ENCODE peak calls at places on chromosomes 2 and 18, in four cellular contexts. One of them, this sample, is unnamed.

GRCh38 chr2:56008661-56009411 is 85.3 kb upstream of the EFEMP1 start:
- DNase-seq in occipital lobe: peak; percentile 41
- DNase-seq in NCI-H524: peak; percentile 77
- DNase-seq in AML-193: no peak
- DNase-seq in this sample: peak; percentile 54

GRCh38 chr2:48755473-48755872 is at the start of gene LHCGR:
- DNase-seq in NCI-H524: no peak
- DNase-seq in occipital lobe: no peak
- DNase-seq in AML-193: no peak
- DNase-seq in this sample: no peak

GRCh38 chr2:126527836-126528490 is 128.0 kb upstream of the GYPC start:
- DNase-seq in occipital lobe: no peak
- DNase-seq in NCI-H524: peak; percentile 26
- DNase-seq in AML-193: peak; percentile 31
- DNase-seq in this sample: peak; percentile 6

GRCh38 chr18:24019641-24020331 is 5.2 kb downstream of the TTC39C start:
- DNase-seq in AML-193: peak; percentile 41
- DNase-seq in occipital lobe: no peak
- DNase-seq in NCI-H524: no peak
- DNase-seq in this sample: no peak

GRCh38 chr2:235553696-235554100 is 59.9 kb downstream of the AGAP1 start:
- DNase-seq in AML-193: no peak
- DNase-seq in NCI-H524: no peak
- DNase-seq in occipital lobe: no peak
- DNase-seq in this sample: no peak

GRCh38 chr2:121562269-121563176 is 31.8 kb downstream of the RNU4ATAC start:
- DNase-seq in NCI-H524: no peak
- DNase-seq in occipital lobe: no peak
- DNase-seq in AML-193: no peak
- DNase-seq in this sample: no peak

GRCh38 chr2:2843969-2844548 is 513.0 kb upstream of the MYT1L start:
- DNase-seq in AML-193: no peak
- DNase-seq in occipital lobe: no peak
- DNase-seq in NCI-H524: peak; percentile 25
- DNase-seq in this sample: no peak

GRCh38 chr2:102604754-102605153 is 14.6 kb upstream of the SLC9A2 start:
- DNase-seq in NCI-H524: no peak
- DNase-seq in occipital lobe: no peak
- DNase-seq in AML-193: peak; percentile 13
- DNase-seq in this sample: no peak

GRCh38 chr18:54766631-54767030 is 61.6 kb upstream of the RAB27B start:
- DNase-seq in occipital lobe: no peak
- DNase-seq in AML-193: no peak
- DNase-seq in NCI-H524: no peak
- DNase-seq in this sample: no peak

GRCh38 chr2:24708537-24709152 is 84.5 kb downstream of the PTRHD1 start:
- DNase-seq in AML-193: no peak
- DNase-seq in occipital lobe: no peak
- DNase-seq in NCI-H524: no peak
- DNase-seq in this sample: no peak

GRCh38 chr2:186599186-186599778 is 9.4 kb downstream of the ITGAV start:
- DNase-seq in occipital lobe: no peak
- DNase-seq in AML-193: no peak
- DNase-seq in NCI-H524: no peak
- DNase-seq in this sample: no peak

GRCh38 chr2:5590836-5591235 is 101.3 kb upstream of the SOX11 start:
- DNase-seq in occipital lobe: no peak
- DNase-seq in NCI-H524: no peak
- DNase-seq in AML-193: no peak
- DNase-seq in this sample: no peak

GRCh38 chr2:179440642-179441251 is 176.1 kb upstream of the SESTD1 start:
- DNase-seq in AML-193: peak; percentile 32
- DNase-seq in occipital lobe: no peak
- DNase-seq in NCI-H524: no peak
- DNase-seq in this sample: no peak

GRCh38 chr2:74391209-74391579 is 11.1 kb upstream of the DCTN1 start:
- DNase-seq in NCI-H524: no peak
- DNase-seq in AML-193: peak; percentile 22
- DNase-seq in occipital lobe: no peak
- DNase-seq in this sample: no peak

GRCh38 chr2:107259411-107260195 is 373.6 kb upstream of the ST6GAL2 start:
- DNase-seq in occipital lobe: no peak
- DNase-seq in NCI-H524: peak; percentile 45
- DNase-seq in AML-193: no peak
- DNase-seq in this sample: peak; percentile 93

GRCh38 chr2:172181840-172182239 is 79.1 kb upstream of the DLX2 start:
- DNase-seq in occipital lobe: no peak
- DNase-seq in AML-193: no peak
- DNase-seq in NCI-H524: no peak
- DNase-seq in this sample: no peak

GRCh38 chr2:218964041-218964771 is 4.7 kb downstream of the CDK5R2 start:
- DNase-seq in AML-193: no peak
- DNase-seq in NCI-H524: peak; percentile 98
- DNase-seq in occipital lobe: no peak
- DNase-seq in this sample: peak; percentile 12